ENCODE peak calls at places on chromosomes 16 and 17, in four cellular contexts. Y is PC-3; B is stimulated activated CD8-positive, alpha-beta memory T cell treated with anti-CD3 and anti-CD28 coated beads, Interleukin-4, amount 100 ng/mL, for 48 hours; C is T-cell. A is an unnamed sample.

GRCh38 chr16:88967800-88968588 is 9.0 kb downstream of the CBFA2T3 start:
- DNase-seq in Y (no peak), B (no peak), C (no peak), A (no peak)

GRCh38 chr16:28974437-28975157 is at the start of gene SPNS1:
- DNase-seq in Y (peak), B (peak), C (peak), A (peak)

GRCh38 chr17:31900877-31901276 is 631 bp downstream of the UTP6 start:
- DNase-seq in Y (peak), B (no peak), C (no peak), A (no peak)

GRCh38 chr17:55420776-55421178 is 858 bp downstream of the MMD start:
- DNase-seq in Y (peak), B (peak), C (peak), A (peak)

GRCh38 chr16:78034530-78034929 is 12.2 kb downstream of the CLEC3A start:
- DNase-seq in Y (no peak), B (no peak), C (no peak), A (no peak)

GRCh38 chr17:45018514-45019176 is 32.8 kb downstream of the DCAKD start:
- DNase-seq in Y (peak), B (peak), C (no peak), A (peak)

GRCh38 chr17:1162116-1162855 is 17.5 kb downstream of the ABR start:
- DNase-seq in Y (no peak), B (no peak), C (no peak), A (no peak)

GRCh38 chr17:36940313-36941264 is 3.3 kb downstream of the LHX1 start:
- DNase-seq in Y (no peak), B (peak), C (no peak), A (peak)

GRCh38 chr16:29107299-29107698 is 122.4 kb downstream of the LAT start:
- DNase-seq in Y (peak), B (no peak), C (no peak), A (no peak)

GRCh38 chr17:50240876-50241275 is 33.4 kb upstream of the TMEM92 start:
- DNase-seq in Y (no peak), B (no peak), C (no peak), A (no peak)

GRCh38 chr17:27339836-27340550 is 46.1 kb downstream of the WSB1 start:
- DNase-seq in Y (peak), B (peak), C (no peak), A (no peak)

GRCh38 chr17:17474341-17474740 is 2.5 kb upstream of the MED9 start:
- DNase-seq in Y (no peak), B (no peak), C (no peak), A (no peak)

GRCh38 chr17:73586921-73587680 is 57.1 kb downstream of the SDK2 start:
- DNase-seq in Y (peak), B (no peak), C (no peak), A (no peak)

GRCh38 chr17:45149669-45150603 is 1.7 kb downstream of the HEXIM1 start:
- DNase-seq in Y (peak), B (peak), C (no peak), A (peak)

GRCh38 chr16:57562669-57563486 is 20.4 kb downstream of the ADGRG5 start:
- DNase-seq in Y (no peak), B (no peak), C (no peak), A (peak)

GRCh38 chr16:14098081-14098480 is 27.0 kb downstream of the MRTFB start:
- DNase-seq in Y (no peak), B (no peak), C (no peak), A (no peak)

GRCh38 chr16:24328835-24329418 is 72.8 kb downstream of the CACNG3 start:
- DNase-seq in Y (no peak), B (no peak), C (no peak), A (no peak)

GRCh38 chr16:10121496-10121895 is 60.7 kb downstream of the GRIN2A start:
- DNase-seq in Y (peak), B (no peak), C (no peak), A (no peak)

GRCh38 chr16:4433228-4433627 is 7.6 kb downstream of the DNAJA3 start:
- DNase-seq in Y (no peak), B (no peak), C (no peak), A (no peak)

GRCh38 chr16:13517856-13518255 is 402.1 kb upstream of the ERCC4 start:
- DNase-seq in Y (no peak), B (no peak), C (no peak), A (no peak)

GRCh38 chr16:79351927-79352326 is 248.6 kb downstream of the MAF start:
- DNase-seq in Y (no peak), B (no peak), C (no peak), A (no peak)